ENCODE peak calls at places on chromosomes 6 and 20, in four cellular contexts. One of them, this sample, is unnamed.

GRCh38 chr6:139081485-139081884 is 52.9 kb downstream of the ABRACL start:
- DNase-seq in endothelial cell of umbilical vein: no peak
- DNase-seq in Peyer's patch: no peak
- DNase-seq in fibroblast of lung: no peak
- DNase-seq in this sample: no peak

GRCh38 chr6:18413320-18413830 is 26.2 kb downstream of the RNF144B start:
- DNase-seq in Peyer's patch: no peak
- DNase-seq in endothelial cell of umbilical vein: no peak
- DNase-seq in fibroblast of lung: no peak
- DNase-seq in this sample: no peak

GRCh38 chr6:5764401-5764955 is 242.2 kb downstream of the NRN1 start:
- DNase-seq in Peyer's patch: no peak
- DNase-seq in fibroblast of lung: peak; percentile 63
- DNase-seq in endothelial cell of umbilical vein: no peak
- DNase-seq in this sample: peak; percentile 93

GRCh38 chr6:41488392-41489129 is 57.6 kb upstream of the FOXP4 start:
- DNase-seq in Peyer's patch: no peak
- DNase-seq in fibroblast of lung: peak; percentile 95
- DNase-seq in endothelial cell of umbilical vein: peak; percentile 27
- DNase-seq in this sample: no peak

GRCh38 chr20:45088247-45088646 is 12.7 kb downstream of the KCNS1 start:
- DNase-seq in fibroblast of lung: peak; percentile 91
- DNase-seq in Peyer's patch: no peak
- DNase-seq in endothelial cell of umbilical vein: no peak
- DNase-seq in this sample: no peak

GRCh38 chr6:137218473-137218916 is 690 bp downstream of the IFNGR1 start:
- DNase-seq in endothelial cell of umbilical vein: peak; percentile 59
- DNase-seq in fibroblast of lung: peak; percentile 68
- DNase-seq in Peyer's patch: peak; percentile 75
- DNase-seq in this sample: peak; percentile 58

GRCh38 chr6:139395891-139396299 is 21.4 kb upstream of the CITED2 start:
- DNase-seq in fibroblast of lung: no peak
- DNase-seq in Peyer's patch: no peak
- DNase-seq in endothelial cell of umbilical vein: no peak
- DNase-seq in this sample: no peak

GRCh38 chr20:19783966-19784401 is 25.9 kb downstream of the RIN2 start:
- DNase-seq in fibroblast of lung: peak; percentile 88
- DNase-seq in Peyer's patch: no peak
- DNase-seq in endothelial cell of umbilical vein: peak; percentile 72
- DNase-seq in this sample: no peak

GRCh38 chr6:56595490-56596122 is 47.1 kb downstream of the DST start:
- DNase-seq in endothelial cell of umbilical vein: peak; percentile 76
- DNase-seq in Peyer's patch: peak; percentile 64
- DNase-seq in fibroblast of lung: peak; percentile 54
- DNase-seq in this sample: no peak

GRCh38 chr6:116877743-116878142 is 701 bp downstream of the RFX6 start:
- DNase-seq in Peyer's patch: no peak
- DNase-seq in fibroblast of lung: no peak
- DNase-seq in endothelial cell of umbilical vein: no peak
- DNase-seq in this sample: no peak

GRCh38 chr20:48599106-48599747 is 228.6 kb downstream of the PREX1 start:
- DNase-seq in Peyer's patch: peak; percentile 22
- DNase-seq in endothelial cell of umbilical vein: no peak
- DNase-seq in fibroblast of lung: no peak
- DNase-seq in this sample: no peak

GRCh38 chr20:9025643-9026042 is 43.2 kb upstream of the PLCB4 start:
- DNase-seq in Peyer's patch: no peak
- DNase-seq in endothelial cell of umbilical vein: no peak
- DNase-seq in fibroblast of lung: peak; percentile 80
- DNase-seq in this sample: no peak

GRCh38 chr20:18805881-18806280 is 7.7 kb upstream of the SCP2D1 start:
- DNase-seq in endothelial cell of umbilical vein: no peak
- DNase-seq in Peyer's patch: no peak
- DNase-seq in fibroblast of lung: no peak
- DNase-seq in this sample: no peak

GRCh38 chr6:49841424-49841823 is 24.9 kb downstream of the CRISP1 start:
- DNase-seq in fibroblast of lung: no peak
- DNase-seq in Peyer's patch: no peak
- DNase-seq in endothelial cell of umbilical vein: no peak
- DNase-seq in this sample: no peak

GRCh38 chr6:153162172-153162571 is 31.1 kb upstream of the RGS17 start:
- DNase-seq in fibroblast of lung: peak; percentile 6
- DNase-seq in endothelial cell of umbilical vein: no peak
- DNase-seq in Peyer's patch: no peak
- DNase-seq in this sample: no peak

GRCh38 chr6:167146977-167147376 is 10.8 kb downstream of the GPR31 start:
- DNase-seq in fibroblast of lung: no peak
- DNase-seq in Peyer's patch: no peak
- DNase-seq in endothelial cell of umbilical vein: no peak
- DNase-seq in this sample: no peak

GRCh38 chr6:42404494-42404893 is 47.2 kb downstream of the TRERF1 start:
- DNase-seq in endothelial cell of umbilical vein: peak; percentile 17
- DNase-seq in fibroblast of lung: peak; percentile 76
- DNase-seq in Peyer's patch: peak; percentile 83
- DNase-seq in this sample: no peak

GRCh38 chr6:145086197-145086596 is 649.1 kb downstream of the EPM2A start:
- DNase-seq in Peyer's patch: no peak
- DNase-seq in fibroblast of lung: peak; percentile 18
- DNase-seq in endothelial cell of umbilical vein: no peak
- DNase-seq in this sample: no peak

GRCh38 chr20:4916991-4917881 is 84.1 kb downstream of the SLC23A2 start:
- DNase-seq in Peyer's patch: no peak
- DNase-seq in fibroblast of lung: peak; percentile 72
- DNase-seq in endothelial cell of umbilical vein: no peak
- DNase-seq in this sample: no peak

GRCh38 chr20:14067631-14068030 is 72.3 kb downstream of the MACROD2 start:
- DNase-seq in fibroblast of lung: no peak
- DNase-seq in Peyer's patch: no peak
- DNase-seq in endothelial cell of umbilical vein: no peak
- DNase-seq in this sample: no peak

GRCh38 chr6:164911873-164912580 is 397.4 kb downstream of the C6orf118 start:
- DNase-seq in endothelial cell of umbilical vein: no peak
- DNase-seq in Peyer's patch: no peak
- DNase-seq in fibroblast of lung: no peak
- DNase-seq in this sample: no peak

DNA sequence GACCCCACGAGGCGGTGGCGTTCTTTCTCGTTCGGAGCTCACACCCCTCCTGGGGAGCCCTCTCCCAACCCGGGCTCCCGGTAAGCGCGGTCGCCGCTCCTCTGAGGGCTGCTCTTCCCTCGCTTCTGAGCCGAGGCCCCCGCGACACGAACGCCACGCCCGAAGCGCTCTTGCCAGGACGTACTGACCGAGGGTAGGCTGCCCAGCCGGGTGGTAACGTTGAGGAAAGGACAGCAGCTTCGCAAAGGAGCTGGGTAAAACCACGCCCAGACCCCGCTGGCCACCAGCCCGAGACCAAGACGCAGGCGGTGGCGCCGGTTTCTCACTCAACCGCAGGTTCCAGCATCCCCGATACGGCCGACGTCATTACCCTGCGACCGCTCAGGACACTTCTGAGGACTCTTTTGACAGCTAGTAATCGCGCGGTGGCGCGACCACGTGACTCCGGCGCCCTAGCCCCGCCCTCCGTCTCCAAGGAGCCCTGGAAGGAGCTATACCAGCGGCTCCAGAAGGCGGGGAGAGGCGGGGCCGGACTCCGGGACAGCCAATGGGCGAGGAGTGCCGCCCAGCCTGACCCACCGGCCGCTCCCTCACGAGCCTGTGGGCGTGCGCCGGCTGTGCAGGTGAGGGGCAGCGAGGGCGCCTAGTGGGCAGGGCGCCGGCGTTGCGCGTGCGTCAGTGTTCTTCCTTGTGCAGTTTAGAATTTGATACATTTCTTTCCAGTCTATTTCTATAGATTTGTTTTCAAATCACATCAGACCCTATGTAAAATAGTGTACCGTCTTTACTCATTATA is 4.0 kb upstream of the GZF1 start:
- DNase-seq in fibroblast of lung: peak; percentile 99
- DNase-seq in Peyer's patch: peak; percentile 100
- DNase-seq in endothelial cell of umbilical vein: peak; percentile 100
- DNase-seq in this sample: peak; percentile 100
- TF ChIP-seq CTCF in fibroblast of lung: no peak
- TF ChIP-seq CTCF in Peyer's patch: peak; percentile 14
- TF ChIP-seq CTCF in endothelial cell of umbilical vein: no peak
- TF ChIP-seq CTCF in this sample: no peak

DNA sequence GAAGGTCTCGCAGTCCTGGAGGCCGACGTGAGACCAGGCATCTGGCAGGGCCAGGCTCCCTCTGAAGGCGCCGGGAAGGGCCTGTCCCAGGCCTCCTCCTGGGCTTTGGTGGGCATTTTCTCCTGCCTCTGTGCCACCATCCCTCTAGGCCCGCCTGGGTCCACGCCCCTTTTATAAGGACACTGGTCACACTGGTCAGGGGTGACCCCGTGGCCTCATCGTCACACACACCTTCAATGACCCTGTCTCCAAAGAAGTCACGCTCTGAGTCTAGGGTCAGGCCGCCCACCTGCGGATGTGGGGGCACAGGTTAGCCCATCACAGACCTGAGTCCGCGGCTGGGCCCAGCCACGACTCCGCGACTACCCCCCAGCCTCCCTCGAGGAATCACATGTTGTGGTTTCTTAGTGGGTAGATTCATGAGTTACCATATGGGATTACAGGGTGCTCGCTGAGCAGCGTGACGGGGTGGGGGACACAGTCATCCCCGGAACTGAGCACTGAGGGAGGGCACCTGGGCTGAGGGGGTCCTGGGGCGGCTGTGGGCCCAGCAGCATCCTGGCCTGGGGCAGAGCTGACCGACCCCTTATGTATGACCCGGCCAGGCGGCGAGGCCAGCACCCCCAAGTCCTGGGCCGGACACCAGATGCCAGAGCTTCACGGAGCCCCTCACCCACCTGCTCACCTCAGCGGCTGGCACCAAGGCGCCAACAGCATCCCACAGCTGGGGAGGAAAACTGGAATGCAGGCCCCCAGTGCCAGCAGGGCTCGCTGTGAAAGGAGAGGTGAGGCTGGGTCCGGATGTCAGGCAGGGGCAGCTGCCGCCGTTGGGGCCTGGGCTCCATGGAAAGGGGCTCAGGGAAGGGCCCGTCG is 115.9 kb downstream of the DLL1 start:
- DNase-seq in endothelial cell of umbilical vein: no peak
- DNase-seq in fibroblast of lung: no peak
- DNase-seq in Peyer's patch: peak; percentile 42
- DNase-seq in this sample: no peak
- H3K4me1 ChIP-seq in endothelial cell of umbilical vein: peaks cover 20% of the 10 kb centered on the region
- H3K4me1 ChIP-seq in fibroblast of lung: no peaks in the 10 kb centered on the region
- H3K4me1 ChIP-seq in Peyer's patch: no peaks in the 10 kb centered on the region
- H3K4me1 ChIP-seq in this sample: peaks cover 23% of the 10 kb centered on the region

GRCh38 chr6:113960795-113961194 is 10.2 kb downstream of the HDAC2 start:
- DNase-seq in endothelial cell of umbilical vein: no peak
- DNase-seq in fibroblast of lung: no peak
- DNase-seq in Peyer's patch: no peak
- DNase-seq in this sample: no peak
- H3K36me3 ChIP-seq in endothelial cell of umbilical vein: no peaks in the 10 kb centered on the region
- H3K36me3 ChIP-seq in fibroblast of lung: no peaks in the 10 kb centered on the region
- H3K36me3 ChIP-seq in Peyer's patch: no peaks in the 10 kb centered on the region
- H3K36me3 ChIP-seq in this sample: peaks cover 8% of the 10 kb centered on the region

DNA sequence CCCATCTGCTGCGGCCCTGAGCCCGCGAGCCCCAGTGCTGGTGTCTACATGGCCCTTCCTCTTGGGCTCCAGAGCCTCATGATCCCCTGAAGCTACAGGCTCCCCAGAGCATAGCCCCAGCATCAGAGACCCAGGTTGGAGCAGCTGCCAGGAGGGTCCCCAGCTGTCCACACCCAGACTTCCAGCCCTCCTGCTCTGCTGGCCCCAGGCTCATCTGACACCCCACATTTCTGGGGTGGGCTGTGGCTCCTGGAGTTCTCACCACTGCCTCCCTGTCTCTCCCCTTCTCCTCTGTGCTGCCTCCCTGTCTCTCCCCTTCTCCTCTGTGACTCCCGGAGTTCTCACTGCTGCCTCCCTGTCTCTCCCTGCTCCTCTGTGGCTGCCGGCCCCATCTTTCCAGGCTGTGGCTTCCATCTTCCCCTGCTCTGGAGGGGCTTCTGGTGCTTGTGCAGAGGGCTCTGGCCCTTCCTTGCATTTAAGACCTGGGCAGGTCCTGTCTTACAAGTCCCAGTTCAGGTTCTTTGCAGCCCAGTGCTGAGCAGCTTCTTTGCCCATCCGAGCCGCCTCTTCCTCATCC is 108.1 kb downstream of the ERMARD start:
- DNase-seq in endothelial cell of umbilical vein: no peak
- DNase-seq in fibroblast of lung: no peak
- DNase-seq in Peyer's patch: no peak
- DNase-seq in this sample: no peak
- TF ChIP-seq CTCF in endothelial cell of umbilical vein: no peak
- TF ChIP-seq CTCF in fibroblast of lung: no peak
- TF ChIP-seq CTCF in Peyer's patch: no peak
- TF ChIP-seq CTCF in this sample: no peak

DNA sequence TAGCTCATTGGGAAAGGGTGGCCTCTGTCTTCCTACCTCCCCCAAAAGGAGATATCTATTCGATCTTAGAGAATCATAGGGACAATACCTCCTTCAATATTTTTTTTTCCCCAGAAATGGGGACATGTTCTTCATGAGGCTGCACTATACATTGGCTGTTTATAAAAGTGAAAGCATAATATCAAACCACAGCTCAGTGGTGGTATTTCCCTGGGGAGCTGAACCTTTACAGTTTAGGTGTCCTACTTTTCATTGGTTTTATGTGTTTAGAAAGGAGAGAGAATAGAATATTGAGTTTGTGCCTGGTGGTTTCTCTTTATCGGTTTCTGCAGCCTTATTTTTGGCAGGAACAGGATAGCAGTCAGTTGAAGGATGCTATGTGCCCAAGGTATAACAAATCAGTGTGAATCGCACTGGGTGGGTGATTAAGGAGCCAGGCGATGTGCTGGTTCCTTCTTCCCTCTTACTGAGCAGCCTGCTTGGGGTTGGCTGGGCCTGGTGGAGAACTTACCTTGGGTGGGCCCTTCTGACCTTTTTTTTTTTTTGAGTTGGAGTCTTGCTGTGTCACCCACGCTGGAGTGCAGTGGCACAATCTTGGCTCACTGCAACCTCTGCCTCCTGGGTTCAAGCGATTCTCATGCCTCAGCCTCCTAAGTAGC is 25.2 kb downstream of the UST start:
- DNase-seq in Peyer's patch: no peak
- DNase-seq in fibroblast of lung: no peak
- DNase-seq in endothelial cell of umbilical vein: no peak
- DNase-seq in this sample: no peak
- H3K4me1 ChIP-seq in Peyer's patch: peaks cover 5% of the 10 kb centered on the region
- H3K4me1 ChIP-seq in fibroblast of lung: no peaks in the 10 kb centered on the region
- H3K4me1 ChIP-seq in endothelial cell of umbilical vein: no peaks in the 10 kb centered on the region
- H3K4me1 ChIP-seq in this sample: no peaks in the 10 kb centered on the region

DNA sequence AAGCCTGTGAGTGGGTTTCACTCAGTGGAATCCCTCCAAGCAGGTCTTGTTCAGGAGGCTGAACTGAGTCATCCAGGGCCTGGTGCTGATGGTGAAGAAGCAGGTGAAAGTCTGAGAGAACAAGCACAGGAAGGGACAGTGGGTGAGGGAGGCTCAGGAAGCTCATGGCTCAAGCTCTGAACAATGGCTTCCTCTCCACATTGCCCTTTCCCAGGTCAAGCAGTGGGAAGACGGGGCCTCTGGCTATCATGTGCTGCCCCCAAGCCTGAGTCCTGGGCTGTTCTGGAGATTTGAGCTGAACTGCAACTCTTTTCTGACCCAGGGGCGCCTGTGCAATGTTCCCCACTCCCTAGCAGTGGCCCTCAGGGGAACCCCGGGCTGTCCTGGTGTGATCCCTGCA is 3.4 kb downstream of the CST9L start:
- DNase-seq in Peyer's patch: no peak
- DNase-seq in fibroblast of lung: no peak
- DNase-seq in endothelial cell of umbilical vein: no peak
- DNase-seq in this sample: no peak
- H3K36me3 ChIP-seq in Peyer's patch: no peaks in the 10 kb centered on the region
- H3K36me3 ChIP-seq in fibroblast of lung: no peaks in the 10 kb centered on the region
- H3K36me3 ChIP-seq in endothelial cell of umbilical vein: no peaks in the 10 kb centered on the region
- H3K36me3 ChIP-seq in this sample: no peaks in the 10 kb centered on the region